ENCODE peak calls at places on chromosomes 1 and 21, in seven cellular contexts. One of them, this sample, is unnamed.

GRCh38 chr21:46442938-46443337 is 15.8 kb upstream of the DIP2A start:
- DNase-seq in activated T-helper 1 cell treated with Interleukin-2 at 50 U/mL for 16 hours: no peak
- DNase-seq in activated gamma-delta T cell: no peak
- DNase-seq in GM12891: no peak
- DNase-seq in left ventricle myocardium superior: no peak
- DNase-seq in NCI-H446: no peak
- DNase-seq in KBM-7: no peak
- DNase-seq in this sample: no peak

GRCh38 chr1:231544943-231545592 is 16.6 kb downstream of the TSNAX start:
- DNase-seq in activated gamma-delta T cell: no peak
- DNase-seq in KBM-7: no peak
- DNase-seq in left ventricle myocardium superior: no peak
- DNase-seq in GM12891: no peak
- DNase-seq in activated T-helper 1 cell treated with Interleukin-2 at 50 U/mL for 16 hours: no peak
- DNase-seq in NCI-H446: no peak
- DNase-seq in this sample: no peak

GRCh38 chr1:165824269-165824643 is 3.2 kb upstream of the UCK2 start:
- DNase-seq in GM12891: no peak
- DNase-seq in left ventricle myocardium superior: no peak
- DNase-seq in KBM-7: no peak
- DNase-seq in activated gamma-delta T cell: no peak
- DNase-seq in activated T-helper 1 cell treated with Interleukin-2 at 50 U/mL for 16 hours: no peak
- DNase-seq in NCI-H446: no peak
- DNase-seq in this sample: no peak

GRCh38 chr1:33143181-33143580 is 38.7 kb downstream of the TRIM62 start:
- DNase-seq in activated T-helper 1 cell treated with Interleukin-2 at 50 U/mL for 16 hours: no peak
- DNase-seq in KBM-7: no peak
- DNase-seq in NCI-H446: no peak
- DNase-seq in left ventricle myocardium superior: no peak
- DNase-seq in activated gamma-delta T cell: no peak
- DNase-seq in GM12891: no peak
- DNase-seq in this sample: no peak

GRCh38 chr1:216183007-216183406 is 240.2 kb downstream of the USH2A start:
- DNase-seq in left ventricle myocardium superior: no peak
- DNase-seq in KBM-7: no peak
- DNase-seq in NCI-H446: peak; percentile 86
- DNase-seq in activated gamma-delta T cell: no peak
- DNase-seq in GM12891: no peak
- DNase-seq in activated T-helper 1 cell treated with Interleukin-2 at 50 U/mL for 16 hours: no peak
- DNase-seq in this sample: peak; percentile 76

GRCh38 chr1:212132040-212132439 is 96.5 kb downstream of the DTL start:
- DNase-seq in left ventricle myocardium superior: no peak
- DNase-seq in activated gamma-delta T cell: no peak
- DNase-seq in KBM-7: no peak
- DNase-seq in GM12891: no peak
- DNase-seq in NCI-H446: no peak
- DNase-seq in activated T-helper 1 cell treated with Interleukin-2 at 50 U/mL for 16 hours: no peak
- DNase-seq in this sample: no peak

GRCh38 chr1:111214884-111215283 is 12.6 kb upstream of the CHI3L2 start:
- DNase-seq in activated T-helper 1 cell treated with Interleukin-2 at 50 U/mL for 16 hours: no peak
- DNase-seq in NCI-H446: no peak
- DNase-seq in left ventricle myocardium superior: no peak
- DNase-seq in GM12891: no peak
- DNase-seq in activated gamma-delta T cell: no peak
- DNase-seq in KBM-7: no peak
- DNase-seq in this sample: no peak

GRCh38 chr1:77857557-77857956 is 30.9 kb upstream of the NEXN start:
- DNase-seq in KBM-7: no peak
- DNase-seq in activated gamma-delta T cell: no peak
- DNase-seq in activated T-helper 1 cell treated with Interleukin-2 at 50 U/mL for 16 hours: no peak
- DNase-seq in GM12891: no peak
- DNase-seq in NCI-H446: no peak
- DNase-seq in left ventricle myocardium superior: no peak
- DNase-seq in this sample: no peak

GRCh38 chr1:234611799-234612351 is 1.9 kb upstream of the IRF2BP2 start:
- DNase-seq in GM12891: no peak
- DNase-seq in activated T-helper 1 cell treated with Interleukin-2 at 50 U/mL for 16 hours: no peak
- DNase-seq in activated gamma-delta T cell: no peak
- DNase-seq in left ventricle myocardium superior: peak; percentile 42
- DNase-seq in KBM-7: no peak
- DNase-seq in NCI-H446: no peak
- DNase-seq in this sample: no peak

GRCh38 chr1:36920371-36920770 is 113.9 kb downstream of the GRIK3 start:
- DNase-seq in GM12891: no peak
- DNase-seq in activated gamma-delta T cell: no peak
- DNase-seq in KBM-7: no peak
- DNase-seq in activated T-helper 1 cell treated with Interleukin-2 at 50 U/mL for 16 hours: no peak
- DNase-seq in left ventricle myocardium superior: no peak
- DNase-seq in NCI-H446: no peak
- DNase-seq in this sample: no peak

GRCh38 chr1:163170975-163171676 is 31.6 kb downstream of the RGS5 start:
- DNase-seq in activated gamma-delta T cell: no peak
- DNase-seq in left ventricle myocardium superior: no peak
- DNase-seq in KBM-7: no peak
- DNase-seq in GM12891: no peak
- DNase-seq in activated T-helper 1 cell treated with Interleukin-2 at 50 U/mL for 16 hours: no peak
- DNase-seq in NCI-H446: peak; percentile 77
- DNase-seq in this sample: peak; percentile 12

GRCh38 chr1:166133857-166134256 is 32.9 kb downstream of the FAM78B start:
- DNase-seq in activated T-helper 1 cell treated with Interleukin-2 at 50 U/mL for 16 hours: no peak
- DNase-seq in activated gamma-delta T cell: no peak
- DNase-seq in KBM-7: no peak
- DNase-seq in left ventricle myocardium superior: no peak
- DNase-seq in NCI-H446: no peak
- DNase-seq in GM12891: no peak
- DNase-seq in this sample: no peak

GRCh38 chr1:247681288-247681897 is 1.9 kb upstream of the OR13G1 start:
- DNase-seq in KBM-7: peak; percentile 79
- DNase-seq in NCI-H446: peak; percentile 67
- DNase-seq in GM12891: peak; percentile 11
- DNase-seq in activated gamma-delta T cell: no peak
- DNase-seq in activated T-helper 1 cell treated with Interleukin-2 at 50 U/mL for 16 hours: no peak
- DNase-seq in left ventricle myocardium superior: no peak
- DNase-seq in this sample: peak; percentile 50

GRCh38 chr1:204241050-204241449 is 27.3 kb upstream of the GOLT1A start:
- DNase-seq in activated gamma-delta T cell: no peak
- DNase-seq in KBM-7: no peak
- DNase-seq in left ventricle myocardium superior: no peak
- DNase-seq in NCI-H446: no peak
- DNase-seq in activated T-helper 1 cell treated with Interleukin-2 at 50 U/mL for 16 hours: no peak
- DNase-seq in GM12891: no peak
- DNase-seq in this sample: no peak

GRCh38 chr1:151809625-151810556 is 4.7 kb upstream of the LINGO4 start:
- DNase-seq in GM12891: no peak
- DNase-seq in NCI-H446: no peak
- DNase-seq in KBM-7: no peak
- DNase-seq in left ventricle myocardium superior: no peak
- DNase-seq in activated gamma-delta T cell: no peak
- DNase-seq in activated T-helper 1 cell treated with Interleukin-2 at 50 U/mL for 16 hours: no peak
- DNase-seq in this sample: no peak

GRCh38 chr1:19327301-19327700 is 15.2 kb downstream of the SLC66A1 start:
- DNase-seq in NCI-H446: no peak
- DNase-seq in left ventricle myocardium superior: peak; percentile 16
- DNase-seq in GM12891: no peak
- DNase-seq in activated gamma-delta T cell: no peak
- DNase-seq in activated T-helper 1 cell treated with Interleukin-2 at 50 U/mL for 16 hours: no peak
- DNase-seq in KBM-7: no peak
- DNase-seq in this sample: no peak

GRCh38 chr1:80646053-80646452 is 1154.7 kb upstream of the ADGRL2 start:
- DNase-seq in activated T-helper 1 cell treated with Interleukin-2 at 50 U/mL for 16 hours: no peak
- DNase-seq in left ventricle myocardium superior: no peak
- DNase-seq in activated gamma-delta T cell: no peak
- DNase-seq in NCI-H446: no peak
- DNase-seq in GM12891: no peak
- DNase-seq in KBM-7: no peak
- DNase-seq in this sample: no peak

GRCh38 chr1:221887091-221887746 is 145.3 kb upstream of the DUSP10 start:
- DNase-seq in activated T-helper 1 cell treated with Interleukin-2 at 50 U/mL for 16 hours: no peak
- DNase-seq in left ventricle myocardium superior: peak; percentile 70
- DNase-seq in activated gamma-delta T cell: no peak
- DNase-seq in KBM-7: no peak
- DNase-seq in GM12891: no peak
- DNase-seq in NCI-H446: peak; percentile 27
- DNase-seq in this sample: no peak

GRCh38 chr1:231362325-231362724 is 24.2 kb downstream of the SPRTN start:
- DNase-seq in NCI-H446: no peak
- DNase-seq in KBM-7: no peak
- DNase-seq in activated T-helper 1 cell treated with Interleukin-2 at 50 U/mL for 16 hours: no peak
- DNase-seq in left ventricle myocardium superior: no peak
- DNase-seq in GM12891: no peak
- DNase-seq in activated gamma-delta T cell: no peak
- DNase-seq in this sample: no peak

GRCh38 chr1:30668546-30669327 is 54.6 kb downstream of the MATN1 start:
- DNase-seq in KBM-7: no peak
- DNase-seq in NCI-H446: no peak
- DNase-seq in GM12891: no peak
- DNase-seq in activated T-helper 1 cell treated with Interleukin-2 at 50 U/mL for 16 hours: no peak
- DNase-seq in activated gamma-delta T cell: no peak
- DNase-seq in left ventricle myocardium superior: no peak
- DNase-seq in this sample: no peak

GRCh38 chr1:94530373-94530878 is 11.1 kb downstream of the F3 start:
- DNase-seq in left ventricle myocardium superior: no peak
- DNase-seq in NCI-H446: no peak
- DNase-seq in KBM-7: no peak
- DNase-seq in activated gamma-delta T cell: no peak
- DNase-seq in activated T-helper 1 cell treated with Interleukin-2 at 50 U/mL for 16 hours: no peak
- DNase-seq in GM12891: no peak
- DNase-seq in this sample: no peak

This sample was measured in NCI-H1694.